ENCODE peak calls at places on chromosomes 4 and X, in eight cellular contexts. A is GM12865; C is lower leg skin; E is Right ventricle myocardium superior; R is activated naive CD8-positive, alpha-beta T cell treated with anti-CD3 and anti-CD28 coated beads, Interleukin-2, amount 50 U/mL, for 24 hours; L is upper lobe of right lung; M is stomach; X is AG09319. H is an unnamed sample.

GRCh38 chrX:42832764-42833549 is 55.0 kb upstream of the PPP1R2C start:
- DNase-seq in A (no peak), X (no peak), E (no peak), C (no peak), R (no peak), M (no peak), L (no peak), H (no peak)

GRCh38 chr4:168598191-168598590 is 101.3 kb downstream of the PALLD start:
- DNase-seq in A (no peak), C (no peak), L (no peak), R (no peak), E (no peak), M (no peak), X (no peak), H (no peak)

GRCh38 chr4:156408749-156409148 is 455.1 kb upstream of the CTSO start:
- DNase-seq in C (no peak), R (no peak), E (no peak), A (no peak), M (no peak), L (no peak), X (no peak), H (no peak)

GRCh38 chrX:57905141-57905540 is 5.1 kb downstream of the ZXDA start:
- DNase-seq in R (no peak), A (no peak), X (no peak), C (no peak), E (no peak), L (no peak), M (no peak), H (no peak)

GRCh38 chr4:16659120-16659519 is 239.3 kb downstream of the LDB2 start:
- DNase-seq in E (no peak), X (peak), R (no peak), A (no peak), L (no peak), C (no peak), M (no peak), H (no peak)

GRCh38 chrX:152070186-152070585 is 68.2 kb downstream of the MAGEA10 start:
- DNase-seq in C (no peak), L (no peak), A (no peak), E (no peak), X (no peak), R (no peak), M (no peak), H (no peak)

GRCh38 chrX:12269484-12269883 is 131.2 kb downstream of the FRMPD4 start:
- DNase-seq in C (no peak), L (no peak), R (no peak), X (no peak), A (no peak), M (no peak), E (no peak), H (no peak)

GRCh38 chr4:185004562-185005208 is 13.6 kb upstream of the HELT start:
- DNase-seq in L (peak), C (peak), E (peak), X (no peak), R (no peak), A (no peak), M (peak), H (no peak)

GRCh38 chrX:68568136-68568535 is 69.3 kb downstream of the YIPF6 start:
- DNase-seq in A (peak), M (no peak), X (no peak), R (no peak), E (no peak), L (no peak), C (no peak), H (no peak)

GRCh38 chrX:106415276-106415895 is 196.4 kb upstream of the RADX start:
- DNase-seq in A (peak), E (no peak), L (no peak), C (no peak), M (no peak), R (peak), X (no peak), H (no peak)

GRCh38 chrX:139680356-139680755 is 27.6 kb downstream of the MCF2 start:
- DNase-seq in E (no peak), L (no peak), C (no peak), X (no peak), A (no peak), R (no peak), M (no peak), H (no peak)

GRCh38 chr4:171985129-171985528 is 171.9 kb downstream of the GALNTL6 start:
- DNase-seq in E (no peak), M (no peak), R (no peak), L (no peak), X (no peak), C (no peak), A (peak), H (no peak)

GRCh38 chr4:154189346-154189745 is 302.3 kb downstream of the DCHS2 start:
- DNase-seq in M (no peak), C (no peak), A (no peak), E (no peak), L (no peak), R (no peak), X (no peak), H (no peak)

GRCh38 chr4:161238033-161238432 is 925.8 kb downstream of the FSTL5 start:
- DNase-seq in E (no peak), A (no peak), R (no peak), M (no peak), X (no peak), C (no peak), L (no peak), H (no peak)

GRCh38 chrX:19443886-19444530 is 71.3 kb downstream of the MAP3K15 start:
- DNase-seq in R (no peak), L (no peak), X (no peak), C (no peak), M (no peak), E (no peak), A (no peak), H (no peak)

GRCh38 chrX:72050011-72050410 is 81.7 kb downstream of the RTL5 start:
- DNase-seq in E (no peak), C (peak), R (no peak), L (no peak), A (no peak), M (no peak), X (no peak), H (no peak)

GRCh38 chrX:47608130-47608810 is 11.4 kb downstream of the SYN1 start:
- DNase-seq in L (no peak), X (no peak), C (peak), A (no peak), R (no peak), E (no peak), M (no peak), H (no peak)

GRCh38 chr4:173189117-173189693 is 20.6 kb downstream of the GALNT7 start:
- DNase-seq in E (no peak), R (no peak), X (no peak), L (no peak), M (no peak), C (no peak), A (no peak), H (no peak)

GRCh38 chrX:154321624-154322023 is 26.0 kb downstream of the TKTL1 start:
- DNase-seq in C (no peak), R (no peak), L (no peak), X (no peak), A (no peak), M (no peak), E (no peak), H (no peak)

GRCh38 chr4:113382704-113383103 is 333.3 kb downstream of the ANK2 start:
- DNase-seq in A (no peak), M (no peak), X (peak), R (no peak), L (no peak), C (no peak), E (no peak), H (no peak)

GRCh38 chr4:98430708-98431403 is 169.7 kb downstream of the RAP1GDS1 start:
- DNase-seq in L (no peak), M (no peak), X (peak), C (no peak), A (no peak), E (no peak), R (no peak), H (no peak)

GRCh38 chr4:52837716-52838558 is 24.2 kb upstream of the RASL11B start:
- DNase-seq in X (no peak), L (no peak), E (no peak), C (no peak), M (no peak), R (no peak), A (no peak), H (no peak)

GRCh38 chr4:138193963-138194362 is 48.2 kb downstream of the SLC7A11 start:
- DNase-seq in R (no peak), C (no peak), L (no peak), M (no peak), E (no peak), X (no peak), A (no peak), H (no peak)

GRCh38 chrX:96987228-96987627 is 103.5 kb downstream of the RPA4 start:
- DNase-seq in A (no peak), X (no peak), E (no peak), L (no peak), C (no peak), R (no peak), M (no peak), H (no peak)

GRCh38 chr4:100076753-100077152 is 113.5 kb downstream of the DDIT4L start:
- DNase-seq in A (peak), X (no peak), L (no peak), C (no peak), E (no peak), M (no peak), R (no peak), H (no peak)

GRCh38 chr4:168908093-168908492 is 102.0 kb downstream of the CBR4 start:
- DNase-seq in C (no peak), L (no peak), R (no peak), X (no peak), M (no peak), E (no peak), A (no peak), H (no peak)

GRCh38 chr4:2961411-2962098 is 1.7 kb downstream of the NOP14 start:
- DNase-seq in E (no peak), X (no peak), L (no peak), M (no peak), R (no peak), C (peak), A (no peak), H (no peak)

GRCh38 chr4:37568494-37568893 is 117.7 kb downstream of the RELL1 start:
- DNase-seq in A (no peak), M (peak), L (no peak), X (no peak), E (no peak), R (no peak), C (no peak), H (peak)

GRCh38 chrX:74490249-74490648 is 69.0 kb downstream of the SLC16A2 start:
- DNase-seq in E (no peak), X (no peak), M (no peak), R (no peak), A (no peak), L (no peak), C (no peak), H (no peak)

GRCh38 chrX:47146121-47146935 is 1.3 kb downstream of the RBM10 start:
- DNase-seq in R (no peak), X (no peak), A (no peak), C (no peak), E (no peak), M (no peak), L (no peak), H (peak)

GRCh38 chr4:4480685-4481393 is 61.0 kb downstream of the STX18 start:
- DNase-seq in L (no peak), R (no peak), A (no peak), E (no peak), C (no peak), X (no peak), M (no peak), H (no peak)

GRCh38 chr4:186726440-186727148 is 2.9 kb upstream of the FAT1 start:
- DNase-seq in A (no peak), R (no peak), X (peak), L (peak), C (peak), E (peak), M (peak), H (peak)